ENCODE peak calls at places on chromosomes 13 and 19, in four cellular contexts. A, T, S and M are unnamed samples.

GRCh38 chr13:97113231-97114001 is 108.7 kb upstream of the MBNL2 start:
- DNase-seq in A (no peak), T (no peak), S (no peak), M (no peak)

GRCh38 chr13:27595055-27595811 is 25.1 kb downstream of the LNX2 start:
- DNase-seq in A (no peak), T (no peak), S (no peak), M (no peak)

GRCh38 chr13:113357529-113357928 is 6.4 kb downstream of the GRTP1 start:
- DNase-seq in A (no peak), T (peak; percentile 10), S (no peak), M (no peak)

GRCh38 chr19:8030906-8031305 is 21.7 kb upstream of the CCL25 start:
- DNase-seq in A (no peak), T (no peak), S (no peak), M (no peak)

GRCh38 chr19:50777830-50778303 is 7.6 kb downstream of the GPR32 start:
- DNase-seq in A (no peak), T (no peak), S (no peak), M (no peak)

GRCh38 chr13:46846736-46847135 is 49.8 kb upstream of the ESD start:
- DNase-seq in A (no peak), T (no peak), S (no peak), M (no peak)

GRCh38 chr19:14968247-14968646 is 11.4 kb downstream of the SLC1A6 start:
- DNase-seq in A (no peak), T (no peak), S (no peak), M (no peak)

GRCh38 chr13:98746968-98747367 is 5.5 kb downstream of the SLC15A1 start:
- DNase-seq in A (no peak), T (no peak), S (no peak), M (no peak)

GRCh38 chr13:21413013-21413412 is 46.1 kb downstream of the ZDHHC20 start:
- DNase-seq in A (no peak), T (no peak), S (no peak), M (no peak)

GRCh38 chr13:73060251-73061160 is 1.7 kb downstream of the KLF5 start:
- DNase-seq in A (peak; percentile 44), T (peak; percentile 61), S (peak; percentile 37), M (peak; percentile 3)

GRCh38 chr13:44903596-44903995 is 85.7 kb downstream of the NUFIP1 start:
- DNase-seq in A (peak; percentile 61), T (peak; percentile 94), S (peak; percentile 37), M (no peak)

GRCh38 chr19:7230826-7231225 is 63.4 kb downstream of the INSR start:
- DNase-seq in A (no peak), T (peak; percentile 75), S (no peak), M (no peak)

GRCh38 chr19:40530091-40530901 is 46.4 kb upstream of the SHKBP1 start:
- DNase-seq in A (peak; percentile 28), T (no peak), S (peak; percentile 23), M (peak; percentile 51)

GRCh38 chr19:33259532-33259931 is 33.9 kb upstream of the SLC7A10 start:
- DNase-seq in A (no peak), T (no peak), S (no peak), M (no peak)

GRCh38 chr13:44116562-44117315 is 237.0 kb downstream of the LACC1 start:
- DNase-seq in A (no peak), T (no peak), S (no peak), M (peak; percentile 15)

GRCh38 chr13:79775830-79776229 is 294.9 kb downstream of the NDFIP2 start:
- DNase-seq in A (peak; percentile 61), T (no peak), S (no peak), M (no peak)

GRCh38 chr13:113489549-113490495 is 689 bp downstream of the DCUN1D2 start:
- DNase-seq in A (peak; percentile 37), T (no peak), S (no peak), M (peak; percentile 56)

GRCh38 chr13:106690779-106691178 is 122.8 kb upstream of the ARGLU1 start:
- DNase-seq in A (no peak), T (no peak), S (no peak), M (no peak)

GRCh38 chr19:53707278-53707677 is 75.5 kb downstream of the DPRX start:
- DNase-seq in A (no peak), T (no peak), S (no peak), M (no peak)

GRCh38 chr13:45521292-45521691 is 56.6 kb downstream of the COG3 start:
- DNase-seq in A (no peak), T (no peak), S (no peak), M (no peak)

GRCh38 chr13:28503182-28503980 is 8.5 kb upstream of the FLT1 start:
- DNase-seq in A (no peak), T (no peak), S (no peak), M (no peak)

GRCh38 chr13:107025991-107026390 is 458.1 kb upstream of the ARGLU1 start:
- DNase-seq in A (no peak), T (no peak), S (peak; percentile 60), M (no peak)

GRCh38 chr19:34317311-34317927 is 47.6 kb upstream of the GPI start:
- DNase-seq in A (peak; percentile 42), T (no peak), S (no peak), M (peak; percentile 41)

GRCh38 chr13:50798923-50799322 is 44.6 kb downstream of the DLEU7 start:
- DNase-seq in A (no peak), T (no peak), S (no peak), M (no peak)

GRCh38 chr13:99980201-99981114 is 1.1 kb upstream of the ZIC2 start:
- DNase-seq in A (peak; percentile 79), T (peak; percentile 77), S (peak; percentile 68), M (peak; percentile 42)

GRCh38 chr13:99959538-99960230 is 11.9 kb downstream of the ZIC5 start:
- DNase-seq in A (no peak), T (no peak), S (no peak), M (no peak)

GRCh38 chr13:33174491-33174890 is 111.1 kb downstream of the STARD13 start:
- DNase-seq in A (no peak), T (no peak), S (no peak), M (no peak)

GRCh38 chr13:105059786-105060185 is 1475.7 kb downstream of the EFNB2 start:
- DNase-seq in A (no peak), T (no peak), S (no peak), M (no peak)

GRCh38 chr19:511101-511841 is 4.0 kb downstream of the TPGS1 start:
- DNase-seq in A (peak; percentile 88), T (peak; percentile 65), S (no peak), M (peak; percentile 97)

GRCh38 chr13:76973920-76974617 is 17.8 kb upstream of the CLN5 start:
- DNase-seq in A (no peak), T (no peak), S (no peak), M (no peak)

GRCh38 chr13:111304041-111304544 is 16.3 kb upstream of the TEX29 start:
- DNase-seq in A (no peak), T (no peak), S (no peak), M (no peak)

GRCh38 chr13:33519561-33520479 is 234.3 kb upstream of the STARD13 start:
- DNase-seq in A (no peak), T (no peak), S (no peak), M (no peak)

GRCh38 chr19:38648789-38649304 is 1.4 kb downstream of the ACTN4 start:
- DNase-seq in A (no peak), T (no peak), S (no peak), M (no peak)

GRCh38 chr19:1913781-1914577 is 8.8 kb downstream of the ADAT3 start:
- DNase-seq in A (no peak), T (no peak), S (peak; percentile 85), M (no peak)

GRCh38 chr19:2266183-2266993 is 10.2 kb upstream of the JSRP1 start:
- DNase-seq in A (peak; percentile 96), T (peak; percentile 89), S (peak; percentile 64), M (no peak)

GRCh38 chr19:45200614-45201013 is 22.0 kb downstream of the BLOC1S3 start:
- DNase-seq in A (no peak), T (no peak), S (no peak), M (no peak)

GRCh38 chr13:35764359-35765015 is 288.0 kb upstream of the MAB21L1 start:
- DNase-seq in A (no peak), T (no peak), S (no peak), M (no peak)

GRCh38 chr19:49128545-49129237 is 9.3 kb downstream of the PPFIA3 start:
- DNase-seq in A (no peak), T (no peak), S (no peak), M (no peak)
- H3K4me3 ChIP-seq in A (peak overlapping the region; percentile 25), T (peak overlapping the region; percentile 33), S (peak overlapping the region; percentile 39), M (peak overlapping the region; percentile 73)

DNA sequence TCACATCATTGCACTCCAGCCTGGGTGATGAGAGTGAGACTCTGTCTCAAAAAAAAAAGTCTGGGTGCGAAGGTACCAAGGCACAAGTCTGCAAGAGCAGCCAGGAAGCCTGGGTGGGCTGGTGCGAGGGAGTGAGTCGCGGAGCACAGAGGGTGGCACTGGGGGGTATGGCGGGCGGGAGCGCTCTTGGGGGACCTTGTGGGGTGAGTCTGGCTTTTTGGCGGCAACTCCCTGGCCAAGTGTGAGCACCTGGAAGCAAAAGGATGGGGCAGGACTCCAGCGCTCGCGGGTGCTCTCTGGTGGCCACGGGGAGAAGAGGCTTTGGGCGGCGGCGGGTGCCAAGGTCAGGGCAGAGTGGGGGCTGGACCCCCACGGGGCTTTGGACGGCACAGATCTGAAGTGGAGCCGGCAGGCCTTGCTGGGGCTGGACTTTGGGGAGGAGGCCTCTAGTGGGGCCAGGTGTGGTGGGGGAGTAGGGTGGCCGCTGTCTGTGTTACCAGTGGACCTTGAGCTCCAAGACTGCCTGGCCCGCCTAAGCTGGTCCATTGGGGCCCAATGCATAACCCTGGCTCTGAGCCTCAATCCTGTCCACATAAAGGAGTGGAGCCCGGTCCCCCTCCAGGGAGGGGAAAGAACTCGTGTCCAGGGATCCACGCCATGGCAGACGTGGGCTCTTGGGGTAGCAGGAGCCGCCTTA is 1.6 kb downstream of the P2RY11 start:
- DNase-seq in A (peak; percentile 69), T (peak; percentile 77), S (peak; percentile 75), M (peak; percentile 86)
- H3K4me3 ChIP-seq in A (no peak overlapping the region), T (no peak overlapping the region), S (peak overlapping the region; percentile 10), M (no peak overlapping the region)

GRCh38 chr19:31127132-31127967 is 221.9 kb downstream of the TSHZ3 start:
- DNase-seq in A (peak; percentile 28), T (no peak), S (no peak), M (no peak)
- H3K4me3 ChIP-seq in A (no peak overlapping the region), T (no peak overlapping the region), S (no peak overlapping the region), M (no peak overlapping the region)

DNA sequence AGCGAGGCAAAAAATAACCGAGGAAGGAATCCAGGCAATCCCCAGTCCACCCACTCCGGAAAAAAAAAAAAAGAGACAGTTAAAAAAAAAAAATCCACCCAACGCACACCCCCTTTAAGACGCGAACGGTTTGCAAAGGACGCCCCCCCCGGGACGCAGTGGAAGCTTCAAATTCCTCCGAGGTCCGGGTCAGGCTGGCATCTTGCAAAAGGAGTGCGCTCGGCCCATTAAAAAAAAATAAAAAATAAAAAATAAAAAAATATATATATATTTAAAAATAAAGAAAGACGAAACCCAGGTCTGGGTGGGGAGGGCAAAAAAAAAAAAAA is 235 bp upstream of the CACNA1A start:
- DNase-seq in A (no peak), T (no peak), S (no peak), M (no peak)
- H3K4me3 ChIP-seq in A (no peak overlapping the region), T (peak overlapping the region; percentile 48), S (peak overlapping the region; percentile 36), M (no peak overlapping the region)